ENCODE peak calls at places on chromosomes 1 and 21, in four cellular contexts. O, Q, R and F are unnamed samples. For H3K4me1, the result is how much of the 10 kb centered on the place peaks cover.

GRCh38 chr1:209993061-209993830 is 55.2 kb downstream of the SYT14 start:
- DNase-seq in O (no peak), Q (no peak), R (no peak), F (no peak)

GRCh38 chr21:30326390-30326789 is 6.3 kb upstream of the KRTAP26-1 start:
- DNase-seq in O (no peak), Q (no peak), R (no peak), F (no peak)

GRCh38 chr1:13616234-13616633 is 32.6 kb downstream of the PDPN start:
- DNase-seq in O (no peak), Q (no peak), R (no peak), F (peak)

GRCh38 chr1:215682232-215682631 is 115.1 kb downstream of the KCTD3 start:
- DNase-seq in O (no peak), Q (no peak), R (no peak), F (peak)

GRCh38 chr21:15121655-15122120 is 56.9 kb upstream of the NRIP1 start:
- DNase-seq in O (peak), Q (peak), R (no peak), F (peak)

GRCh38 chr1:71464016-71464415 is 383.2 kb upstream of the ZRANB2 start:
- DNase-seq in O (no peak), Q (no peak), R (no peak), F (peak)

GRCh38 chr1:202968895-202969295 is 1.8 kb upstream of the CYB5R1 start:
- DNase-seq in O (peak), Q (peak), R (no peak), F (peak)

GRCh38 chr1:21633141-21633755 is 35.9 kb downstream of the RAP1GAP start:
- DNase-seq in O (no peak), Q (no peak), R (no peak), F (no peak)

GRCh38 chr1:10696977-10697376 is 99.5 kb downstream of the CASZ1 start:
- DNase-seq in O (no peak), Q (no peak), R (no peak), F (peak)

GRCh38 chr1:107195476-107195875 is 54.6 kb downstream of the NTNG1 start:
- DNase-seq in O (peak), Q (peak), R (no peak), F (no peak)

GRCh38 chr1:3169621-3170356 is 100.8 kb downstream of the PRDM16 start:
- DNase-seq in O (no peak), Q (no peak), R (no peak), F (no peak)

GRCh38 chr1:19157653-19158052 is 52.4 kb downstream of the UBR4 start:
- DNase-seq in O (no peak), Q (no peak), R (no peak), F (no peak)

GRCh38 chr1:205430631-205431305 is 8.9 kb upstream of the LEMD1 start:
- DNase-seq in O (peak), Q (peak), R (no peak), F (peak)

GRCh38 chr1:54246097-54246721 is 46.2 kb downstream of the MRPL37 start:
- DNase-seq in O (no peak), Q (no peak), R (no peak), F (no peak)

GRCh38 chr21:41786521-41786987 is 19.7 kb upstream of the RIPK4 start:
- DNase-seq in O (no peak), Q (no peak), R (no peak), F (peak)

GRCh38 chr1:119869962-119870361 is 26.4 kb downstream of the ADAM30 start:
- DNase-seq in O (no peak), Q (peak), R (no peak), F (no peak)

GRCh38 chr1:209926045-209926444 is 12.0 kb upstream of the SYT14 start:
- DNase-seq in O (no peak), Q (no peak), R (no peak), F (peak)

GRCh38 chr1:40736085-40736531 is 44.6 kb downstream of the NFYC start:
- DNase-seq in O (no peak), Q (peak), R (no peak), F (peak)

GRCh38 chr1:201593200-201593828 is 54.4 kb downstream of the NAV1 start:
- DNase-seq in O (no peak), Q (peak), R (no peak), F (peak)

GRCh38 chr21:34035619-34036354 is 37.6 kb upstream of the MRPS6 start:
- DNase-seq in O (no peak), Q (no peak), R (no peak), F (no peak)

GRCh38 chr1:108077991-108078390 is 113.0 kb upstream of the VAV3 start:
- DNase-seq in O (no peak), Q (no peak), R (no peak), F (no peak)

GRCh38 chr1:64195089-64195410 is 8.4 kb upstream of the UBE2U start:
- DNase-seq in O (no peak), Q (no peak), R (no peak), F (no peak)

GRCh38 chr1:226063362-226064167 is 1.0 kb downstream of the H3-3A start:
- DNase-seq in O (peak), Q (peak), R (no peak), F (peak)

GRCh38 chr1:115413621-115414020 is 75.6 kb upstream of the NGF start:
- DNase-seq in O (no peak), Q (no peak), R (no peak), F (no peak)

GRCh38 chr1:5850503-5850902 is 141.7 kb downstream of the NPHP4 start:
- DNase-seq in O (no peak), Q (no peak), R (no peak), F (peak)

GRCh38 chr21:45801129-45801735 is 157.7 kb downstream of the PCBP3 start:
- DNase-seq in O (no peak), Q (no peak), R (no peak), F (no peak)

GRCh38 chr1:102593276-102593675 is 515.0 kb downstream of the COL11A1 start:
- DNase-seq in O (no peak), Q (peak), R (no peak), F (no peak)

GRCh38 chr1:185406006-185406974 is 89.2 kb upstream of the IVNS1ABP start:
- DNase-seq in O (no peak), Q (no peak), R (no peak), F (no peak)

GRCh38 chr1:185404864-185405568 is 88.0 kb upstream of the IVNS1ABP start:
- DNase-seq in O (no peak), Q (no peak), R (no peak), F (no peak)

GRCh38 chr1:185401019-185401418 is 84.0 kb upstream of the IVNS1ABP start:
- DNase-seq in O (peak), Q (peak), R (peak), F (peak)

GRCh38 chr1:185400057-185400456 is 83.0 kb upstream of the IVNS1ABP start:
- DNase-seq in O (no peak), Q (no peak), R (no peak), F (peak)

GRCh38 chr1:185402930-185403329 is 85.9 kb upstream of the IVNS1ABP start:
- DNase-seq in O (no peak), Q (peak), R (no peak), F (no peak)
- H4K5ac ChIP-seq in O (no peak), Q (no peak), R (no peak), F (no peak)

GRCh38 chr1:160405331-160405877 is 5.0 kb downstream of the VANGL2 start:
- DNase-seq in O (no peak), Q (no peak), R (no peak), F (no peak)
- H3K4me1 ChIP-seq in O (under half), Q (under half), R (under half), F (under half)

GRCh38 chr1:198612471-198613265 is 26.2 kb upstream of the PTPRC start:
- DNase-seq in O (no peak), Q (no peak), R (no peak), F (no peak)

GRCh38 chr1:198610362-198610761 is 28.5 kb upstream of the PTPRC start:
- DNase-seq in O (no peak), Q (no peak), R (no peak), F (no peak)

GRCh38 chr1:198607714-198608113 is 31.1 kb upstream of the PTPRC start:
- DNase-seq in O (no peak), Q (no peak), R (no peak), F (peak)

GRCh38 chr1:198605880-198606458 is 32.9 kb upstream of the PTPRC start:
- DNase-seq in O (no peak), Q (peak), R (no peak), F (no peak)

DNA sequence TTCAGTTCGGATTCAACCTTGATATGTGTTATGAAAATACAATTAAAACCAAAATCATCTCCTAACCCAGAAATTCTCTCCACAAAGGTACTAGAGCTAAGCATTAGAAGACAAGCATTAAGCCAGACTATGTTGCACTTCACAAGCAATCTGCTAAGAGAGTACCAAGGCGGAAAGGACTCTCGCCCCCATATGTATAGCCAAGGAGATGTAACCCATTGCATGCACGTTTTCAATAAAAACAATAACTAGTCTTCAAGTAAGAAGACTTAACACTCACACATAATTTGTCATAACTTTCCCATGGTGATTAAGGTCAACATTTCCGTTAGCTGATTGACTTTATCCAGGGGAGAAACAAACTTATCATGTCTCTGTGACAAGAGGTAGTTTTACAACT is 27.6 kb upstream of the PTPRC start:
- DNase-seq in O (no peak), Q (no peak), R (no peak), F (no peak)
- H4K5ac ChIP-seq in O (no peak), Q (no peak), R (no peak), F (no peak)

GRCh38 chr1:12159826-12160225 is 7.0 kb upstream of the TNFRSF1B start:
- DNase-seq in O (no peak), Q (peak), R (no peak), F (no peak)
- H3K4me1 ChIP-seq in O (under half), Q (under half), R (under half), F (under half)

GRCh38 chr1:26706315-26706714 is 10.5 kb downstream of the ARID1A start:
- DNase-seq in O (no peak), Q (no peak), R (no peak), F (no peak)
- H4K5ac ChIP-seq in O (no peak), Q (no peak), R (no peak), F (no peak)

GRCh38 chr1:232432313-232432712 is 197.6 kb downstream of the SIPA1L2 start:
- DNase-seq in O (no peak), Q (no peak), R (no peak), F (no peak)
- H3K4me1 ChIP-seq in O (under half), Q (under half), R (under half), F (under half)